ENCODE peak calls at places on chromosome 1, in nine cellular contexts. Q, Z, E, L, M, V, I, D and X are unnamed samples.
A peak's percentile ranks its signal among the peaks of the same experiment; 100 is the strongest.

GRCh38 chr1:226318471-226318870 is 9.5 kb upstream of the LIN9 start:
- DNase-seq in Q (no peak), Z (no peak), E (no peak), L (no peak), M (no peak), V (no peak), I (no peak), D (no peak), X (no peak)

GRCh38 chr1:12461764-12462163 is 156.2 kb downstream of the DHRS3 start:
- DNase-seq in Q (no peak), Z (no peak), E (no peak), L (no peak), M (no peak), V (no peak), I (no peak), D (no peak), X (no peak)

GRCh38 chr1:14345925-14346550 is 252.4 kb upstream of the KAZN start:
- DNase-seq in Q (no peak), Z (no peak), E (no peak), L (no peak), M (no peak), V (no peak), I (no peak), D (peak; percentile 7), X (no peak)

GRCh38 chr1:209862598-209863498 is 35.1 kb downstream of the UTP25 start:
- DNase-seq in Q (no peak), Z (no peak), E (no peak), L (no peak), M (no peak), V (no peak), I (no peak), D (no peak), X (no peak)

GRCh38 chr1:37474697-37475379 is 458 bp downstream of the ZC3H12A start:
- DNase-seq in Q (no peak), Z (no peak), E (no peak), L (no peak), M (no peak), V (peak; percentile 76), I (no peak), D (no peak), X (no peak)

GRCh38 chr1:1173793-1174415 is at the start of gene TTLL10:
- DNase-seq in Q (no peak), Z (no peak), E (no peak), L (peak; percentile 70), M (no peak), V (no peak), I (peak; percentile 13), D (no peak), X (no peak)

GRCh38 chr1:167093863-167094516 is at the start of gene STYXL2:
- DNase-seq in Q (no peak), Z (no peak), E (peak; percentile 58), L (no peak), M (no peak), V (no peak), I (peak; percentile 35), D (no peak), X (peak; percentile 15)

GRCh38 chr1:45793942-45794604 is 9.3 kb upstream of the MAST2 start:
- DNase-seq in Q (no peak), Z (no peak), E (no peak), L (no peak), M (peak; percentile 24), V (no peak), I (no peak), D (no peak), X (no peak)

GRCh38 chr1:24692351-24692980 is 49.4 kb downstream of the SRRM1 start:
- DNase-seq in Q (no peak), Z (no peak), E (no peak), L (no peak), M (no peak), V (no peak), I (no peak), D (no peak), X (no peak)

GRCh38 chr1:172002725-172003345 is 161.5 kb downstream of the DNM3 start:
- DNase-seq in Q (peak; percentile 80), Z (no peak), E (peak; percentile 9), L (no peak), M (no peak), V (no peak), I (no peak), D (peak; percentile 39), X (no peak)

GRCh38 chr1:182595641-182596240 is 6.7 kb upstream of the RNASEL start:
- DNase-seq in Q (peak; percentile 67), Z (peak; percentile 78), E (peak; percentile 72), L (peak; percentile 47), M (no peak), V (peak; percentile 74), I (peak; percentile 59), D (peak; percentile 43), X (no peak)

GRCh38 chr1:231219422-231220401 is 21.3 kb upstream of the GNPAT start:
- DNase-seq in Q (no peak), Z (no peak), E (no peak), L (no peak), M (no peak), V (no peak), I (no peak), D (no peak), X (no peak)

GRCh38 chr1:204025917-204026709 is 46.8 kb upstream of the SOX13 start:
- DNase-seq in Q (no peak), Z (no peak), E (no peak), L (no peak), M (no peak), V (peak; percentile 46), I (no peak), D (no peak), X (no peak)

GRCh38 chr1:211007830-211008229 is 126.1 kb downstream of the KCNH1 start:
- DNase-seq in Q (no peak), Z (no peak), E (no peak), L (no peak), M (no peak), V (no peak), I (no peak), D (no peak), X (no peak)

GRCh38 chr1:10617318-10617717 is 142.6 kb downstream of the PEX14 start:
- DNase-seq in Q (no peak), Z (no peak), E (no peak), L (no peak), M (no peak), V (no peak), I (no peak), D (no peak), X (no peak)

GRCh38 chr1:1760345-1760650 is 18.0 kb downstream of the NADK start:
- DNase-seq in Q (no peak), Z (no peak), E (no peak), L (no peak), M (no peak), V (no peak), I (no peak), D (no peak), X (no peak)

GRCh38 chr1:10867914-10868598 is 71.6 kb upstream of the CASZ1 start:
- DNase-seq in Q (no peak), Z (no peak), E (no peak), L (no peak), M (no peak), V (peak; percentile 59), I (no peak), D (no peak), X (no peak)

GRCh38 chr1:109864063-109864822 is 46.4 kb upstream of the CSF1 start:
- DNase-seq in Q (peak; percentile 75), Z (no peak), E (no peak), L (no peak), M (no peak), V (no peak), I (no peak), D (no peak), X (no peak)

GRCh38 chr1:173204693-173205092 is 2.4 kb downstream of the TNFSF4 start:
- DNase-seq in Q (peak; percentile 15), Z (no peak), E (no peak), L (no peak), M (no peak), V (no peak), I (no peak), D (no peak), X (no peak)

GRCh38 chr1:173208146-173208545 is 1.0 kb upstream of the TNFSF4 start:
- DNase-seq in Q (no peak), Z (no peak), E (no peak), L (no peak), M (no peak), V (no peak), I (no peak), D (no peak), X (no peak)

GRCh38 chr1:173208868-173209267 is 1.7 kb upstream of the TNFSF4 start:
- DNase-seq in Q (no peak), Z (no peak), E (no peak), L (no peak), M (no peak), V (no peak), I (no peak), D (no peak), X (no peak)

GRCh38 chr1:173205146-173206051 is 1.7 kb downstream of the TNFSF4 start:
- DNase-seq in Q (peak; percentile 91), Z (no peak), E (no peak), L (peak; percentile 45), M (no peak), V (no peak), I (no peak), D (no peak), X (no peak)

GRCh38 chr1:173206816-173207595 is at the start of gene TNFSF4:
- DNase-seq in Q (peak; percentile 71), Z (no peak), E (no peak), L (peak; percentile 23), M (no peak), V (no peak), I (peak; percentile 17), D (no peak), X (no peak)
- H3K4me1 ChIP-seq in Q (peaks cover 3% of the 10 kb centered on the region), Z (peaks cover 5% of the 10 kb centered on the region), E (no peaks in the 10 kb centered on the region), L (peaks cover 40% of the 10 kb centered on the region), M (peaks cover 21% of the 10 kb centered on the region), V (peaks cover 21% of the 10 kb centered on the region), I (peaks cover 49% of the 10 kb centered on the region), D (peaks cover 23% of the 10 kb centered on the region), X (peaks cover 19% of the 10 kb centered on the region)

DNA sequence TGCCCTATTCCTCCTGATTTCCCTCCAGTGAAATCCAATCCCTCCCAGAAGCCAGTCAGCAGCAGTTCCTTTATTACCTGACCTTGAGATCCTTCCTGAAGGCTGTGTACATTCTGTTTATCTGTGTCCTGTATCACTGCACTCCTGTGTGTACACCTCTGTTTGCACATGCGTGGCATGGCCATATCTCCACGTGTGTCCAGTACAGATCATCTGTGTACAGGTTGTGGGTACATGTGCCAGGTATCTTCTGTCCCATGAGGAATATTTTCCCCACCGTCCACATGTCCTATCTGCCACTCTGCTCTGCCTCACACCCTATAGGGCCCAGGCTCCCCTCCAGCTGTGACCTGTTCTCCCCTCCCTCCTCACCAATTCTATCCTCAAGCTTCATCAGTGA is 2.8 kb downstream of the CDC42SE1 start:
- DNase-seq in Q (no peak), Z (no peak), E (no peak), L (no peak), M (no peak), V (no peak), I (no peak), D (no peak), X (no peak)
- H3K36me3 ChIP-seq in Q (peaks cover 18% of the 10 kb centered on the region), Z (peaks cover 53% of the 10 kb centered on the region), E (no peaks in the 10 kb centered on the region), L (peaks cover 34% of the 10 kb centered on the region), M (peaks cover 50% of the 10 kb centered on the region), V (peaks cover 43% of the 10 kb centered on the region), I (peaks cover 46% of the 10 kb centered on the region), D (peaks cover 24% of the 10 kb centered on the region), X (peaks cover 42% of the 10 kb centered on the region)

GRCh38 chr1:175355414-175355813 is 162.8 kb upstream of the KIAA0040 start:
- DNase-seq in Q (no peak), Z (no peak), E (no peak), L (no peak), M (no peak), V (no peak), I (no peak), D (no peak), X (no peak)
- H3K4me1 ChIP-seq in Q (no peaks in the 10 kb centered on the region), Z (no peaks in the 10 kb centered on the region), E (no peaks in the 10 kb centered on the region), L (no peaks in the 10 kb centered on the region), M (no peaks in the 10 kb centered on the region), V (no peaks in the 10 kb centered on the region), I (no peaks in the 10 kb centered on the region), D (no peaks in the 10 kb centered on the region), X (no peaks in the 10 kb centered on the region)

GRCh38 chr1:21568006-21568746 is 59.0 kb downstream of the ALPL start:
- DNase-seq in Q (no peak), Z (no peak), E (no peak), L (no peak), M (no peak), V (no peak), I (no peak), D (no peak), X (no peak)
- H3K36me3 ChIP-seq in Q (no peaks in the 10 kb centered on the region), Z (no peaks in the 10 kb centered on the region), E (no peaks in the 10 kb centered on the region), L (no peaks in the 10 kb centered on the region), M (no peaks in the 10 kb centered on the region), V (no peaks in the 10 kb centered on the region), I (no peaks in the 10 kb centered on the region), D (no peaks in the 10 kb centered on the region), X (no peaks in the 10 kb centered on the region)